ENCODE peak calls at places on chromosomes 6 and 20, in ten cellular contexts. One of them, this sample, is unnamed.

GRCh38 chr6:98516869-98517268 is 317.5 kb upstream of the POU3F2 start:
- DNase-seq in foreskin fibroblast: no peak
- DNase-seq in amniotic epithelial cell: no peak
- DNase-seq in GM20000: no peak
- DNase-seq in fibroblast of mammary gland: no peak
- DNase-seq in AG08396: no peak
- DNase-seq in type B pancreatic cell: no peak
- DNase-seq in mesothelial cell of epicardium: no peak
- DNase-seq in M059J: no peak
- DNase-seq in left cardiac atrium: no peak
- DNase-seq in this sample: no peak

GRCh38 chr6:31154436-31154835 is 3.2 kb downstream of the CCHCR1 start:
- DNase-seq in foreskin fibroblast: no peak
- DNase-seq in amniotic epithelial cell: no peak
- DNase-seq in GM20000: no peak
- DNase-seq in fibroblast of mammary gland: no peak
- DNase-seq in AG08396: no peak
- DNase-seq in type B pancreatic cell: no peak
- DNase-seq in mesothelial cell of epicardium: no peak
- DNase-seq in M059J: no peak
- DNase-seq in left cardiac atrium: no peak
- DNase-seq in this sample: no peak

GRCh38 chr6:5094327-5094726 is 9.2 kb downstream of the PPP1R3G start:
- DNase-seq in foreskin fibroblast: peak
- DNase-seq in amniotic epithelial cell: peak
- DNase-seq in GM20000: no peak
- DNase-seq in fibroblast of mammary gland: peak
- DNase-seq in AG08396: peak
- DNase-seq in type B pancreatic cell: no peak
- DNase-seq in mesothelial cell of epicardium: no peak
- DNase-seq in M059J: peak
- DNase-seq in left cardiac atrium: no peak
- DNase-seq in this sample: peak

GRCh38 chr6:34529665-34530327 is 26.3 kb downstream of the SPDEF start:
- DNase-seq in foreskin fibroblast: no peak
- DNase-seq in amniotic epithelial cell: peak
- DNase-seq in GM20000: no peak
- DNase-seq in fibroblast of mammary gland: no peak
- DNase-seq in AG08396: no peak
- DNase-seq in type B pancreatic cell: no peak
- DNase-seq in mesothelial cell of epicardium: no peak
- DNase-seq in M059J: no peak
- DNase-seq in left cardiac atrium: no peak
- DNase-seq in this sample: peak

GRCh38 chr20:45510242-45510862 is 5.1 kb downstream of the SPINT3 start:
- DNase-seq in foreskin fibroblast: no peak
- DNase-seq in amniotic epithelial cell: peak
- DNase-seq in GM20000: no peak
- DNase-seq in fibroblast of mammary gland: peak
- DNase-seq in AG08396: no peak
- DNase-seq in type B pancreatic cell: no peak
- DNase-seq in mesothelial cell of epicardium: no peak
- DNase-seq in M059J: no peak
- DNase-seq in left cardiac atrium: no peak
- DNase-seq in this sample: no peak

GRCh38 chr6:32973934-32974333 is 5.5 kb downstream of the BRD2 start:
- DNase-seq in foreskin fibroblast: peak
- DNase-seq in amniotic epithelial cell: peak
- DNase-seq in GM20000: peak
- DNase-seq in fibroblast of mammary gland: peak
- DNase-seq in AG08396: peak
- DNase-seq in type B pancreatic cell: no peak
- DNase-seq in mesothelial cell of epicardium: no peak
- DNase-seq in M059J: peak
- DNase-seq in left cardiac atrium: no peak
- DNase-seq in this sample: peak

GRCh38 chr6:168655462-168656152 is 214.6 kb downstream of the SMOC2 start:
- DNase-seq in foreskin fibroblast: no peak
- DNase-seq in amniotic epithelial cell: no peak
- DNase-seq in GM20000: no peak
- DNase-seq in fibroblast of mammary gland: no peak
- DNase-seq in AG08396: no peak
- DNase-seq in type B pancreatic cell: no peak
- DNase-seq in mesothelial cell of epicardium: no peak
- DNase-seq in M059J: no peak
- DNase-seq in left cardiac atrium: no peak
- DNase-seq in this sample: peak

GRCh38 chr6:108492131-108492766 is 68.5 kb upstream of the FOXO3 start:
- DNase-seq in foreskin fibroblast: peak
- DNase-seq in amniotic epithelial cell: peak
- DNase-seq in GM20000: peak
- DNase-seq in fibroblast of mammary gland: peak
- DNase-seq in AG08396: peak
- DNase-seq in type B pancreatic cell: no peak
- DNase-seq in mesothelial cell of epicardium: no peak
- DNase-seq in M059J: peak
- DNase-seq in left cardiac atrium: no peak
- DNase-seq in this sample: peak

GRCh38 chr6:137261393-137262154 is 42.4 kb upstream of the IFNGR1 start:
- DNase-seq in foreskin fibroblast: peak
- DNase-seq in amniotic epithelial cell: peak
- DNase-seq in GM20000: peak
- DNase-seq in fibroblast of mammary gland: peak
- DNase-seq in AG08396: no peak
- DNase-seq in type B pancreatic cell: no peak
- DNase-seq in mesothelial cell of epicardium: no peak
- DNase-seq in M059J: peak
- DNase-seq in left cardiac atrium: no peak
- DNase-seq in this sample: no peak

GRCh38 chr20:3258429-3258828 is 19.4 kb upstream of the SLC4A11 start:
- DNase-seq in foreskin fibroblast: no peak
- DNase-seq in amniotic epithelial cell: no peak
- DNase-seq in GM20000: no peak
- DNase-seq in fibroblast of mammary gland: no peak
- DNase-seq in AG08396: no peak
- DNase-seq in type B pancreatic cell: no peak
- DNase-seq in mesothelial cell of epicardium: no peak
- DNase-seq in M059J: no peak
- DNase-seq in left cardiac atrium: no peak
- DNase-seq in this sample: no peak

GRCh38 chr6:5984150-5985089 is 22.3 kb downstream of the NRN1 start:
- DNase-seq in foreskin fibroblast: no peak
- DNase-seq in amniotic epithelial cell: no peak
- DNase-seq in GM20000: no peak
- DNase-seq in fibroblast of mammary gland: no peak
- DNase-seq in AG08396: no peak
- DNase-seq in type B pancreatic cell: no peak
- DNase-seq in mesothelial cell of epicardium: no peak
- DNase-seq in M059J: no peak
- DNase-seq in left cardiac atrium: no peak
- DNase-seq in this sample: no peak

GRCh38 chr6:104123227-104123626 is 736.5 kb downstream of the HACE1 start:
- DNase-seq in foreskin fibroblast: no peak
- DNase-seq in amniotic epithelial cell: no peak
- DNase-seq in GM20000: no peak
- DNase-seq in fibroblast of mammary gland: no peak
- DNase-seq in AG08396: no peak
- DNase-seq in type B pancreatic cell: no peak
- DNase-seq in mesothelial cell of epicardium: no peak
- DNase-seq in M059J: peak
- DNase-seq in left cardiac atrium: no peak
- DNase-seq in this sample: no peak

GRCh38 chr6:3022765-3023662 is 23.3 kb downstream of the NQO2 start:
- DNase-seq in foreskin fibroblast: peak
- DNase-seq in amniotic epithelial cell: no peak
- DNase-seq in GM20000: no peak
- DNase-seq in fibroblast of mammary gland: peak
- DNase-seq in AG08396: no peak
- DNase-seq in type B pancreatic cell: no peak
- DNase-seq in mesothelial cell of epicardium: no peak
- DNase-seq in M059J: no peak
- DNase-seq in left cardiac atrium: no peak
- DNase-seq in this sample: peak

GRCh38 chr20:8073024-8073832 is 53.7 kb upstream of the TMX4 start:
- DNase-seq in foreskin fibroblast: peak
- DNase-seq in amniotic epithelial cell: peak
- DNase-seq in GM20000: no peak
- DNase-seq in fibroblast of mammary gland: peak
- DNase-seq in AG08396: no peak
- DNase-seq in type B pancreatic cell: no peak
- DNase-seq in mesothelial cell of epicardium: no peak
- DNase-seq in M059J: peak
- DNase-seq in left cardiac atrium: peak
- DNase-seq in this sample: no peak

GRCh38 chr6:158257781-158258180 is 54.5 kb upstream of the TULP4 start:
- DNase-seq in foreskin fibroblast: no peak
- DNase-seq in amniotic epithelial cell: no peak
- DNase-seq in GM20000: no peak
- DNase-seq in fibroblast of mammary gland: no peak
- DNase-seq in AG08396: no peak
- DNase-seq in type B pancreatic cell: no peak
- DNase-seq in mesothelial cell of epicardium: no peak
- DNase-seq in M059J: no peak
- DNase-seq in left cardiac atrium: no peak
- DNase-seq in this sample: no peak

GRCh38 chr20:47317127-47317895 is 39.2 kb downstream of the ZMYND8 start:
- DNase-seq in foreskin fibroblast: peak
- DNase-seq in amniotic epithelial cell: peak
- DNase-seq in GM20000: peak
- DNase-seq in fibroblast of mammary gland: peak
- DNase-seq in AG08396: peak
- DNase-seq in type B pancreatic cell: no peak
- DNase-seq in mesothelial cell of epicardium: no peak
- DNase-seq in M059J: peak
- DNase-seq in left cardiac atrium: peak
- DNase-seq in this sample: peak

GRCh38 chr6:85354761-85355618 is 94.9 kb upstream of the NT5E start:
- DNase-seq in foreskin fibroblast: peak
- DNase-seq in amniotic epithelial cell: peak
- DNase-seq in GM20000: peak
- DNase-seq in fibroblast of mammary gland: peak
- DNase-seq in AG08396: peak
- DNase-seq in type B pancreatic cell: peak
- DNase-seq in mesothelial cell of epicardium: peak
- DNase-seq in M059J: peak
- DNase-seq in left cardiac atrium: peak
- DNase-seq in this sample: no peak

This sample was measured in osteoblast.